ENCODE peak calls at places on chromosomes 4 and X, in seven cellular contexts. G, O, U, Q, H, E and C are unnamed samples.

GRCh38 chrX:12526296-12526695 is 264.9 kb upstream of the PRPS2 start:
- DNase-seq in G (no peak), O (no peak), U (no peak), Q (no peak), H (no peak), E (no peak), C (no peak)

GRCh38 chrX:45630078-45630477 is 429.4 kb upstream of the DIPK2B start:
- DNase-seq in G (no peak), O (no peak), U (no peak), Q (no peak), H (no peak), E (no peak), C (no peak)

GRCh38 chr4:25441519-25442117 is 64.6 kb downstream of the ANAPC4 start:
- DNase-seq in G (peak; percentile 75), O (peak; percentile 70), U (peak; percentile 48), Q (peak; percentile 48), H (peak; percentile 67), E (no peak), C (peak; percentile 54)

GRCh38 chrX:150856785-150857184 is 41.7 kb downstream of the CD99L2 start:
- DNase-seq in G (no peak), O (no peak), U (no peak), Q (no peak), H (no peak), E (no peak), C (no peak)

GRCh38 chrX:1751781-1752180 is 136.9 kb downstream of the ASMT start:
- DNase-seq in G (no peak), O (no peak), U (no peak), Q (no peak), H (no peak), E (no peak), C (no peak)

GRCh38 chr4:98203406-98204235 is 57.6 kb upstream of the RAP1GDS1 start:
- DNase-seq in G (no peak), O (no peak), U (peak; percentile 51), Q (no peak), H (no peak), E (no peak), C (no peak)

GRCh38 chr4:158035662-158036195 is 137.1 kb downstream of the GASK1B start:
- DNase-seq in G (no peak), O (no peak), U (no peak), Q (no peak), H (no peak), E (no peak), C (no peak)

GRCh38 chrX:40035726-40036125 is 62.0 kb downstream of the BCOR start:
- DNase-seq in G (no peak), O (no peak), U (no peak), Q (no peak), H (no peak), E (no peak), C (no peak)

GRCh38 chr4:140260227-140260626 is 106.2 kb upstream of the MAML3 start:
- DNase-seq in G (no peak), O (peak; percentile 28), U (no peak), Q (no peak), H (peak; percentile 88), E (peak; percentile 83), C (no peak)

GRCh38 chrX:140697618-140698017 is 11.9 kb upstream of the LINC00632 start:
- DNase-seq in G (no peak), O (no peak), U (no peak), Q (no peak), H (no peak), E (no peak), C (no peak)